ENCODE peak calls at places on chromosome 15, in five cellular contexts. S is tibial nerve, Q is pancreas, M is A549, R is RWPE2. W is an unnamed sample.

GRCh38 chr15:60396560-60396963 is 1.2 kb downstream of the ANXA2 start:
- DNase-seq in S (no peak), Q (no peak), M (peak; percentile 80), R (no peak), W (no peak)

GRCh38 chr15:52326758-52327157 is 31.2 kb upstream of the MYO5C start:
- DNase-seq in S (no peak), Q (no peak), M (no peak), R (no peak), W (no peak)

GRCh38 chr15:26029146-26029545 is 166.0 kb upstream of the ATP10A start:
- DNase-seq in S (no peak), Q (no peak), M (no peak), R (no peak), W (no peak)

GRCh38 chr15:69509131-69509530 is 56.5 kb downstream of the RPLP1 start:
- DNase-seq in S (no peak), Q (no peak), M (no peak), R (peak; percentile 24), W (no peak)

GRCh38 chr15:84649706-84650105 is 4.4 kb downstream of the WDR73 start:
- DNase-seq in S (no peak), Q (no peak), M (no peak), R (no peak), W (no peak)

GRCh38 chr15:41283653-41284424 is 48.6 kb downstream of the OIP5 start:
- DNase-seq in S (peak; percentile 97), Q (peak; percentile 98), M (peak; percentile 98), R (peak; percentile 99), W (peak; percentile 98)

GRCh38 chr15:52295421-52295991 is at the start of gene MYO5C:
- DNase-seq in S (peak; percentile 21), Q (peak; percentile 98), M (peak; percentile 83), R (peak; percentile 97), W (no peak)

GRCh38 chr15:89087066-89087829 is 1.0 kb upstream of the ABHD2 start:
- DNase-seq in S (no peak), Q (no peak), M (no peak), R (no peak), W (no peak)

GRCh38 chr15:56967336-56967735 is 48.9 kb downstream of the TCF12 start:
- DNase-seq in S (no peak), Q (no peak), M (no peak), R (no peak), W (no peak)

GRCh38 chr15:45642203-45642932 is 7.5 kb downstream of the SQOR start:
- DNase-seq in S (peak; percentile 26), Q (no peak), M (no peak), R (no peak), W (no peak)

GRCh38 chr15:45121706-45122417 is 7.7 kb downstream of the DUOXA2 start:
- DNase-seq in S (no peak), Q (no peak), M (peak; percentile 60), R (peak; percentile 94), W (no peak)

GRCh38 chr15:49045691-49046112 is 544 bp downstream of the SECISBP2L start:
- DNase-seq in S (peak; percentile 32), Q (no peak), M (peak; percentile 12), R (no peak), W (no peak)

GRCh38 chr15:58684751-58685150 is 64.8 kb downstream of the ADAM10 start:
- DNase-seq in S (no peak), Q (no peak), M (no peak), R (no peak), W (no peak)

GRCh38 chr15:99744142-99744541 is 10.9 kb upstream of the LYSMD4 start:
- DNase-seq in S (no peak), Q (no peak), M (no peak), R (no peak), W (no peak)

GRCh38 chr15:85485956-85486567 is 105.7 kb downstream of the AKAP13 start:
- DNase-seq in S (peak; percentile 91), Q (no peak), M (peak; percentile 84), R (no peak), W (no peak)

GRCh38 chr15:79615754-79616153 is 183.6 kb downstream of the MINAR1 start:
- DNase-seq in S (no peak), Q (no peak), M (no peak), R (no peak), W (no peak)

GRCh38 chr15:89441295-89441762 is 55.1 kb downstream of the RHCG start:
- DNase-seq in S (no peak), Q (no peak), M (no peak), R (no peak), W (no peak)

GRCh38 chr15:25802285-25802830 is 60.8 kb downstream of the ATP10A start:
- DNase-seq in S (no peak), Q (no peak), M (no peak), R (no peak), W (no peak)

GRCh38 chr15:66401130-66402021 is 14.7 kb downstream of the MAP2K1 start:
- DNase-seq in S (no peak), Q (no peak), M (peak; percentile 45), R (no peak), W (no peak)

GRCh38 chr15:72155021-72155621 is 36.9 kb downstream of the SENP8 start:
- DNase-seq in S (peak; percentile 32), Q (peak; percentile 97), M (peak; percentile 67), R (peak; percentile 98), W (no peak)

GRCh38 chr15:68040144-68040543 is 14.0 kb upstream of the PIAS1 start:
- DNase-seq in S (no peak), Q (no peak), M (no peak), R (no peak), W (no peak)

GRCh38 chr15:32790352-32790999 is 72.7 kb downstream of the GREM1 start:
- DNase-seq in S (no peak), Q (no peak), M (no peak), R (no peak), W (no peak)

GRCh38 chr15:75036269-75036668 is 12.9 kb downstream of the PPCDC start:
- DNase-seq in S (no peak), Q (no peak), M (peak; percentile 44), R (peak; percentile 94), W (no peak)

GRCh38 chr15:26020871-26021270 is 157.7 kb upstream of the ATP10A start:
- DNase-seq in S (no peak), Q (no peak), M (no peak), R (no peak), W (no peak)

GRCh38 chr15:67945951-67946700 is 106.3 kb upstream of the RNU6-1 start:
- DNase-seq in S (no peak), Q (no peak), M (peak; percentile 89), R (peak; percentile 85), W (no peak)

GRCh38 chr15:98844261-98844660 is 163.3 kb downstream of the PGPEP1L start:
- DNase-seq in S (no peak), Q (no peak), M (peak; percentile 34), R (no peak), W (no peak)

GRCh38 chr15:24856397-24857093 is 98.2 kb upstream of the SNRPN start:
- DNase-seq in S (no peak), Q (no peak), M (no peak), R (no peak), W (peak; percentile 77)

GRCh38 chr15:64315136-64315661 is 40.8 kb downstream of the CSNK1G1 start:
- DNase-seq in S (no peak), Q (no peak), M (no peak), R (no peak), W (no peak)

DNA sequence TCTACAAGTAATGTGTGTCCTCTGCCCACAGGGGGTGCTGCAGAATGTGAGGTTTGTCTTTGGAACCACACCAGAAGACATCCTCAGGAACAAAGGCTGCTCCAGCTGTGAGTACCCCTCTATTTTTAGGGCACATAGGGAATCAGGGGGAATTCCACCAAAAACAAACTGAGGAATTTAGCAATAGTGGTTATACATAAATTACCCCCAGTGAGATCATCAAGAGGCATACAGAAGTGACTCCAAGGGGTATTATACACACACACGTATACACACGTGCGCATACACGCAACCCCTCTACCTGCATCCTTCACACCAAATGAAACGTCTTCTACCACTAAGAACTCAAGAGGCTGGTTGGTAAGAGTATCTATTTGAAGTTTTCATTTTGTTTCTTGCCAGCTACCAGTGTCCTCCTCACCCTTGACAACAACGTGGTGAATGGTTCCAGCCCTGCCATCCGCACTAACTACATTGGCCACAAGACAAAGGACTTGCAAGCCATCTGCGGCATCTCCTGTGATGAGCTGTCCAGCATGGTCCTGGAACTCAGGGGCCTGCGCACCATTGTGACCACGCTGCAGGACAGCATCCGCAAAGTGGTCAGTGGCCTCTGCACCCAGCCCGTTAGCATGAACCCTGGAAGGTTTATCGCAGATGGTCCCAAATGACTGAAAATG is 2.8 kb downstream of the THBS1 start:
- DNase-seq in S (no peak), Q (no peak), M (peak; percentile 33), R (no peak), W (no peak)
- H3K27ac ChIP-seq in S (peak overlapping the region; percentile 91), Q (no peak overlapping the region), M (no peak overlapping the region), R (peak overlapping the region; percentile 95), W (peak overlapping the region; percentile 98)

DNA sequence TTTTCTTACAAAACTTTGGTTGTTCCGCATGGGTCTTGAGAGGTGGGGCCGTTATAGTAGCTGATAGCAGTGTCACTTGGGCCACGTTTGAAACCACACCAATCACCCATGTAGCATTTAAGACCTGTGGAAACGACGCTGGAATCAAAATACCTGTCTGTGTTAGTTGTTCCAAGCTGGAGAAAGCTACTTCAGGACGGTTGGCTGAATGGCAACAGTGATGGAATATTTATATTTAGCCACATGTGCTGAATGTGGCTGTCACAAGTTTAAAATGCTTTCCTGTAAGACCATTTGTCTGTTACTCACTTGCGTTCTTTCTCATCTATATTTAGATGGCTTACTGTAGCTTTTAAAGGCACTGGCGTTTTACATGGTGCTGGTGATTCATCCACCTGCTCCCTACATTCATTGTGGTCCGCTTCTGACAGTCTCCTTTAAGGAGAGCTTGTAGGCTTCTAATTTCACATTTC is 1.4 kb downstream of the DNAJA4 start:
- DNase-seq in S (no peak), Q (no peak), M (no peak), R (no peak), W (no peak)
- H3K4me3 ChIP-seq in S (peak overlapping the region; percentile 67), Q (no peak overlapping the region), M (no peak overlapping the region), R (no peak overlapping the region), W (peak overlapping the region; percentile 71)

DNA sequence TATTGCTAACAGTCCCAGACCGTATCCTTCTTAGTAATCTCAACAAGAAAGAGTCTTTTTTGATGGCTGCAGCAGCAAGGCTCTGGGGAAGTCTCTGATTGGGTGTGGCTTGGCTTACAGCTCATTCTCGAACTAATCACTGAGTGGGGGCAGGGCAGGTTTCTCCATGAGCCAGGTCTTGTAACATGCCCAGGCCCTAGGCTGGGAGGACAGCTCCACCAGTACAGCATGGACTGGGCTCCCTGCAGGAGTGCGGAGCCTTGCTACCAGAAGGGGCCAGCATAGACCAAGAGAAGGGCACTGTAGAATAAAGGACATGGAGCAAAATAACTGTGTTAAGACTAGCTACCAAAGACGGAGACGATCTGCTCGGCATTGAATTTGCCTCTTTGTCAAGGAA is 7.2 kb downstream of the CD276 start:
- DNase-seq in S (peak; percentile 79), Q (peak; percentile 46), M (no peak), R (peak; percentile 87), W (peak; percentile 82)
- TF ChIP-seq CTCF in S (no peak), Q (no peak), M (no peak), R (peak; percentile 30), W (no peak)

DNA sequence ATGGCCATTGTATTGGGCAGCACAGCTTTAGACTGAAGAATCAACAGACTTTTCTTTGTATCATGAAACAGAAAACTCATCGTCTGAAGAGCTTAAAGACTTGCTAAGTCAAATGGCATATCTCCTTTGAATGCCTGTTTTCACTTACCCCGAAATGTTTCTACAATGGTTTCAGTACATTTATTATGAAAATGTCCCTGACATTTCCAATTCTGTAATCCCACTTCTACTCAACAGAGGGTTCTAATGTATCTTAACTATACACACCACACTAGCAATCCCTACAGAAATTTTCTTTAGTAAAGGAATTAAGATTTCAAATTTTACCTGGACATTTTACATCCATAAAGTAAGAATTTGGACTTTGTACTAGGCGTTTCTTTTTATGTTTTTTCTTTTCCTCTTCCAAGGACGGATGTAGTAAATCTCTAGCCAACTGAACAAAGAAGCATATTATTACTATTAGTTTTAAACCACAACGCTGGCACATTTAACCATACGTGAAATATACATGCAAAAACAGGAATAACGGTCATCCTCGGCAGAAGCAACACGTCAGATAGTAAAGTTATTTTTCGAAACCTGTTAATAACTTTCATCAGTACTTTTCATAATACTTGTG is 1.1 kb downstream of the RPS27L start:
- DNase-seq in S (no peak), Q (no peak), M (no peak), R (no peak), W (no peak)
- H3K27ac ChIP-seq in S (peak overlapping the region; percentile 87), Q (peak overlapping the region; percentile 96), M (peak overlapping the region; percentile 95), R (peak overlapping the region; percentile 81), W (peak overlapping the region; percentile 98)

W was measured in coronary artery.